ENCODE peak calls at places on chromosomes 13 and 19, in nine cellular contexts. One of them, this sample, is unnamed.
A peak's percentile ranks its signal among the peaks of the same experiment; 100 is the strongest.

GRCh38 chr13:76641056-76641455 is 245.1 kb downstream of the KCTD12 start:
- DNase-seq in right lobe of liver: no peak
- DNase-seq in A673: peak; percentile 42
- DNase-seq in endodermal cell: no peak
- DNase-seq in endothelial cell of umbilical vein: no peak
- DNase-seq in dorsolateral prefrontal cortex: no peak
- DNase-seq in hepatocyte: no peak
- DNase-seq in IMR-90: no peak
- DNase-seq in AG09309: no peak
- DNase-seq in this sample: no peak

GRCh38 chr13:24341439-24341838 is 32.1 kb downstream of the C1QTNF9 start:
- DNase-seq in right lobe of liver: no peak
- DNase-seq in A673: no peak
- DNase-seq in endodermal cell: no peak
- DNase-seq in endothelial cell of umbilical vein: no peak
- DNase-seq in dorsolateral prefrontal cortex: no peak
- DNase-seq in hepatocyte: no peak
- DNase-seq in IMR-90: peak; percentile 46
- DNase-seq in AG09309: no peak
- DNase-seq in this sample: no peak

GRCh38 chr13:79481685-79482052 is 714 bp downstream of the NDFIP2 start:
- DNase-seq in right lobe of liver: no peak
- DNase-seq in A673: no peak
- DNase-seq in endodermal cell: no peak
- DNase-seq in endothelial cell of umbilical vein: no peak
- DNase-seq in dorsolateral prefrontal cortex: no peak
- DNase-seq in hepatocyte: peak; percentile 25
- DNase-seq in IMR-90: no peak
- DNase-seq in AG09309: no peak
- DNase-seq in this sample: no peak

GRCh38 chr19:46840157-46840942 is 10.3 kb downstream of the AP2S1 start:
- DNase-seq in right lobe of liver: no peak
- DNase-seq in A673: peak; percentile 81
- DNase-seq in endodermal cell: peak; percentile 87
- DNase-seq in endothelial cell of umbilical vein: peak; percentile 64
- DNase-seq in dorsolateral prefrontal cortex: no peak
- DNase-seq in hepatocyte: peak; percentile 82
- DNase-seq in IMR-90: peak; percentile 70
- DNase-seq in AG09309: no peak
- DNase-seq in this sample: no peak

GRCh38 chr13:46045424-46045823 is 7.1 kb downstream of the ZC3H13 start:
- DNase-seq in right lobe of liver: no peak
- DNase-seq in A673: no peak
- DNase-seq in endodermal cell: no peak
- DNase-seq in endothelial cell of umbilical vein: no peak
- DNase-seq in dorsolateral prefrontal cortex: no peak
- DNase-seq in hepatocyte: no peak
- DNase-seq in IMR-90: no peak
- DNase-seq in AG09309: no peak
- DNase-seq in this sample: no peak

GRCh38 chr13:44575741-44576395 is at the start of gene TSC22D1:
- DNase-seq in right lobe of liver: no peak
- DNase-seq in A673: peak; percentile 61
- DNase-seq in endodermal cell: peak; percentile 81
- DNase-seq in endothelial cell of umbilical vein: peak; percentile 62
- DNase-seq in dorsolateral prefrontal cortex: peak; percentile 75
- DNase-seq in hepatocyte: peak; percentile 58
- DNase-seq in IMR-90: peak; percentile 56
- DNase-seq in AG09309: peak; percentile 17
- DNase-seq in this sample: no peak

GRCh38 chr13:41649659-41650058 is 192.3 kb downstream of the RGCC start:
- DNase-seq in right lobe of liver: no peak
- DNase-seq in A673: peak; percentile 24
- DNase-seq in endodermal cell: peak; percentile 62
- DNase-seq in endothelial cell of umbilical vein: peak; percentile 52
- DNase-seq in dorsolateral prefrontal cortex: no peak
- DNase-seq in hepatocyte: no peak
- DNase-seq in IMR-90: peak; percentile 38
- DNase-seq in AG09309: no peak
- DNase-seq in this sample: no peak

GRCh38 chr13:20387006-20387405 is 138.7 kb downstream of the CRYL1 start:
- DNase-seq in right lobe of liver: no peak
- DNase-seq in A673: no peak
- DNase-seq in endodermal cell: no peak
- DNase-seq in endothelial cell of umbilical vein: no peak
- DNase-seq in dorsolateral prefrontal cortex: no peak
- DNase-seq in hepatocyte: no peak
- DNase-seq in IMR-90: no peak
- DNase-seq in AG09309: no peak
- DNase-seq in this sample: no peak

GRCh38 chr19:15448778-15449619 is 757 bp downstream of the WIZ start:
- DNase-seq in right lobe of liver: no peak
- DNase-seq in A673: no peak
- DNase-seq in endodermal cell: peak; percentile 65
- DNase-seq in endothelial cell of umbilical vein: peak; percentile 25
- DNase-seq in dorsolateral prefrontal cortex: no peak
- DNase-seq in hepatocyte: peak; percentile 37
- DNase-seq in IMR-90: no peak
- DNase-seq in AG09309: no peak
- DNase-seq in this sample: no peak

GRCh38 chr13:48596128-48596429 is 57.6 kb upstream of the CYSLTR2 start:
- DNase-seq in right lobe of liver: no peak
- DNase-seq in A673: no peak
- DNase-seq in endodermal cell: no peak
- DNase-seq in endothelial cell of umbilical vein: peak; percentile 29
- DNase-seq in dorsolateral prefrontal cortex: no peak
- DNase-seq in hepatocyte: no peak
- DNase-seq in IMR-90: no peak
- DNase-seq in AG09309: no peak
- DNase-seq in this sample: no peak

GRCh38 chr19:12543855-12544254 is 7.4 kb downstream of the ZNF564 start:
- DNase-seq in right lobe of liver: no peak
- DNase-seq in A673: no peak
- DNase-seq in endodermal cell: no peak
- DNase-seq in endothelial cell of umbilical vein: no peak
- DNase-seq in dorsolateral prefrontal cortex: no peak
- DNase-seq in hepatocyte: no peak
- DNase-seq in IMR-90: no peak
- DNase-seq in AG09309: no peak
- DNase-seq in this sample: no peak

GRCh38 chr13:99690426-99691189 is 189.3 kb downstream of the TM9SF2 start:
- DNase-seq in right lobe of liver: no peak
- DNase-seq in A673: no peak
- DNase-seq in endodermal cell: no peak
- DNase-seq in endothelial cell of umbilical vein: no peak
- DNase-seq in dorsolateral prefrontal cortex: no peak
- DNase-seq in hepatocyte: no peak
- DNase-seq in IMR-90: no peak
- DNase-seq in AG09309: no peak
- DNase-seq in this sample: no peak

GRCh38 chr19:38657633-38658222 is 10.3 kb downstream of the ACTN4 start:
- DNase-seq in right lobe of liver: no peak
- DNase-seq in A673: no peak
- DNase-seq in endodermal cell: no peak
- DNase-seq in endothelial cell of umbilical vein: peak; percentile 36
- DNase-seq in dorsolateral prefrontal cortex: no peak
- DNase-seq in hepatocyte: peak; percentile 51
- DNase-seq in IMR-90: peak; percentile 89
- DNase-seq in AG09309: peak; percentile 74
- DNase-seq in this sample: no peak

GRCh38 chr13:86870388-86870966 is 800.7 kb upstream of the SLITRK5 start:
- DNase-seq in right lobe of liver: no peak
- DNase-seq in A673: peak; percentile 37
- DNase-seq in endodermal cell: no peak
- DNase-seq in endothelial cell of umbilical vein: peak; percentile 4
- DNase-seq in dorsolateral prefrontal cortex: no peak
- DNase-seq in hepatocyte: peak; percentile 28
- DNase-seq in IMR-90: peak; percentile 43
- DNase-seq in AG09309: no peak
- DNase-seq in this sample: no peak

GRCh38 chr19:4369888-4370260 is 26.5 kb downstream of the MPND start:
- DNase-seq in right lobe of liver: peak; percentile 54
- DNase-seq in A673: peak; percentile 48
- DNase-seq in endodermal cell: peak; percentile 87
- DNase-seq in endothelial cell of umbilical vein: peak; percentile 62
- DNase-seq in dorsolateral prefrontal cortex: peak; percentile 82
- DNase-seq in hepatocyte: no peak
- DNase-seq in IMR-90: peak; percentile 26
- DNase-seq in AG09309: no peak
- DNase-seq in this sample: no peak

GRCh38 chr19:4369109-4369887 is 25.9 kb downstream of the MPND start:
- DNase-seq in right lobe of liver: peak; percentile 60
- DNase-seq in A673: no peak
- DNase-seq in endodermal cell: peak; percentile 86
- DNase-seq in endothelial cell of umbilical vein: no peak
- DNase-seq in dorsolateral prefrontal cortex: no peak
- DNase-seq in hepatocyte: no peak
- DNase-seq in IMR-90: no peak
- DNase-seq in AG09309: no peak
- DNase-seq in this sample: peak; percentile 71

GRCh38 chr19:4371898-4372629 is 28.3 kb downstream of the SH3GL1 start:
- DNase-seq in right lobe of liver: no peak
- DNase-seq in A673: no peak
- DNase-seq in endodermal cell: no peak
- DNase-seq in endothelial cell of umbilical vein: no peak
- DNase-seq in dorsolateral prefrontal cortex: no peak
- DNase-seq in hepatocyte: no peak
- DNase-seq in IMR-90: no peak
- DNase-seq in AG09309: no peak
- DNase-seq in this sample: no peak

GRCh38 chr19:4371209-4371897 is 28.0 kb downstream of the MPND start:
- DNase-seq in right lobe of liver: peak; percentile 52
- DNase-seq in A673: no peak
- DNase-seq in endodermal cell: peak; percentile 30
- DNase-seq in endothelial cell of umbilical vein: no peak
- DNase-seq in dorsolateral prefrontal cortex: no peak
- DNase-seq in hepatocyte: no peak
- DNase-seq in IMR-90: no peak
- DNase-seq in AG09309: no peak
- DNase-seq in this sample: no peak

DNA sequence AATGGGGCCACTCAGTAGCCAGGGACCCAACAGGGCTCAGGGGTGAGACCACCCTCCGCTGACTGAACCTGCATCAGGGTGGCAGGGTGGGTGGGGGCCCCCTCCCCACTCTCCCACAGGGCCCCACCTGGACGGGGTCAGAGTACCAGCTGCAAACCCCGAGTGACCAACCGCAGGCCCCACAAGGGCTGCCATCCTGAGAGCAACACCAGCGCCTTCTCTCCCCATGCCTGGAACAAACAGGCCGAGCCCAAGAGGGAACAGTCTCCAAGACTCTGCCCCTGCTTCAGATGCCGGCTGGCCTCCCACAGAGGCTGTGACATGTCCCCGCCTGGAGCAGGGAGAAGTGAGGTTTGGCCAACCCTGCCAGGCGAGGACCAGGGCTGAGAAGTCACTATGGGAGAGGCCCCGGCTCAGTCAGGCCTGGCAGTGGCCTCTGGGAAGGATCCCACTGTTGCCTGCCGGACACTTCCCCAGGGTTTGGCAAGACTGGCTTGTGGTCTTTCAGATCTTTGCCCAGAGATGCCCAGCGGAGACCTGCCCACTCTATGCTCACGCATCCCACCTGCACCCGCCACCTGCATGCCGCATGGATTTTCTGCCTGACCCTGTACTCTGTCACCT is 27.2 kb downstream of the MPND start:
- DNase-seq in right lobe of liver: peak; percentile 47
- DNase-seq in A673: no peak
- DNase-seq in endodermal cell: peak; percentile 51
- DNase-seq in endothelial cell of umbilical vein: no peak
- DNase-seq in dorsolateral prefrontal cortex: no peak
- DNase-seq in hepatocyte: no peak
- DNase-seq in IMR-90: no peak
- DNase-seq in AG09309: no peak
- DNase-seq in this sample: no peak
- H3K4me3 ChIP-seq in right lobe of liver: no peak overlapping the region
- H3K4me3 ChIP-seq in A673: no peak overlapping the region
- H3K4me3 ChIP-seq in endodermal cell: no peak overlapping the region
- H3K4me3 ChIP-seq in endothelial cell of umbilical vein: no peak overlapping the region
- H3K4me3 ChIP-seq in dorsolateral prefrontal cortex: no peak overlapping the region
- H3K4me3 ChIP-seq in hepatocyte: no peak overlapping the region
- H3K4me3 ChIP-seq in IMR-90: no peak overlapping the region
- H3K4me3 ChIP-seq in AG09309: no peak overlapping the region
- H3K4me3 ChIP-seq in this sample: peak overlapping the region; percentile 39

GRCh38 chr19:41921280-41922219 is 6.7 kb downstream of the ERFL start:
- DNase-seq in right lobe of liver: no peak
- DNase-seq in A673: no peak
- DNase-seq in endodermal cell: peak; percentile 47
- DNase-seq in endothelial cell of umbilical vein: no peak
- DNase-seq in dorsolateral prefrontal cortex: no peak
- DNase-seq in hepatocyte: no peak
- DNase-seq in IMR-90: no peak
- DNase-seq in AG09309: no peak
- DNase-seq in this sample: no peak
- TF ChIP-seq CTCF in right lobe of liver: no peak
- TF ChIP-seq CTCF in A673: no peak
- TF ChIP-seq CTCF in endodermal cell: no peak
- TF ChIP-seq CTCF in endothelial cell of umbilical vein: no peak
- TF ChIP-seq CTCF in dorsolateral prefrontal cortex: no peak
- TF ChIP-seq CTCF in hepatocyte: no peak
- TF ChIP-seq CTCF in IMR-90: no peak
- TF ChIP-seq CTCF in AG09309: no peak
- TF ChIP-seq CTCF in this sample: no peak

DNA sequence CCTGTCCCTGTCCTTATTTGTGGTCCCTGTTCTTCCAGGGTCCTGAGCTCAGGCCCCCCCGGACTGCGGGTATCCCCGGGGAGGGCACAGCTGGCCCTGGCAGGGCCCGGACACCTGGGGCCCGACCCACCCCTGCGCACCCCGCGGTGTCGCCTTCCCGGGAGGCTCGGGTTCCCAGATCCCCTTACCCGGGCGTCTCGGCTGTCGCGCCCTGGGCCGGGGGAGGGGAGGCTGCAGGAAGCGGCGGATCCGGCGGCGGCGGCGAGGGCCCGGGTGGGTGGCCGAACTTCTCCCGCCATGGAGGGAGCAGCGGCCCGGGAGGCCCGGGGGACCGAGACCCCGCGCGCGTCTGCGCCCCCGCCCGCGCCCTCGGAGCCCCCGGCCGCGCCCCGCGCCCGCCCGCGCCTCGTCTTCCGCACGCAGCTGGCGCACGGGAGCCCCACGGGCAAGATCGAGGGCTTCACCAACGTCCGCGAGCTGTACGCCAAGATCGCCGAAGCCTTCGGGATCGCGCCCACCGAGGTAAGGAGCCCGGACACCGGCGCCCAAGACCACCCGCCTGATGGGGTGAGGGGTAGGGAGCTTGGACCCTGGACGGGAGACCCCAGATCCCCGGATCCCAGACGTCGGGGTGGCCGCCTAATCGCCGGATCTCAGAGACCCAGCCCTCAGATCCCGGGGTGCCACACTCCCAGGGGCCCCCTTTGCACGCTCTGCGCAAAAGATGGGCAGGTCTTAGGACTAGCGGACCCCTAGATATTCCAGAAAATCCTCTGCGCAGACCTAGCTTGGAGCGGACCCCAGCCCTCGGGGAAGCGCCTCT is at the start of gene GIPC3:
- DNase-seq in right lobe of liver: no peak
- DNase-seq in A673: no peak
- DNase-seq in endodermal cell: peak; percentile 71
- DNase-seq in endothelial cell of umbilical vein: no peak
- DNase-seq in dorsolateral prefrontal cortex: no peak
- DNase-seq in hepatocyte: no peak
- DNase-seq in IMR-90: no peak
- DNase-seq in AG09309: no peak
- DNase-seq in this sample: no peak
- H3K4me3 ChIP-seq in right lobe of liver: peak within 1 kb of the TSS; percentile 28
- H3K4me3 ChIP-seq in A673: peak within 1 kb of the TSS; percentile 43
- H3K4me3 ChIP-seq in endodermal cell: no peak within 1 kb of the TSS
- H3K4me3 ChIP-seq in endothelial cell of umbilical vein: peak within 1 kb of the TSS; percentile 16
- H3K4me3 ChIP-seq in dorsolateral prefrontal cortex: peak within 1 kb of the TSS; percentile 10
- H3K4me3 ChIP-seq in hepatocyte: no peak within 1 kb of the TSS
- H3K4me3 ChIP-seq in IMR-90: peak within 1 kb of the TSS; percentile 27
- H3K4me3 ChIP-seq in AG09309: peak within 1 kb of the TSS; percentile 11
- H3K4me3 ChIP-seq in this sample: no peak within 1 kb of the TSS

GRCh38 chr19:16514383-16515019 is 18.3 kb downstream of the C19orf44 start:
- DNase-seq in right lobe of liver: no peak
- DNase-seq in A673: no peak
- DNase-seq in endodermal cell: peak; percentile 75
- DNase-seq in endothelial cell of umbilical vein: no peak
- DNase-seq in dorsolateral prefrontal cortex: no peak
- DNase-seq in hepatocyte: no peak
- DNase-seq in IMR-90: no peak
- DNase-seq in AG09309: no peak
- DNase-seq in this sample: no peak
- TF ChIP-seq CTCF in right lobe of liver: no peak
- TF ChIP-seq CTCF in A673: no peak
- TF ChIP-seq CTCF in endodermal cell: peak; percentile 57
- TF ChIP-seq CTCF in endothelial cell of umbilical vein: no peak
- TF ChIP-seq CTCF in dorsolateral prefrontal cortex: no peak
- TF ChIP-seq CTCF in hepatocyte: no peak
- TF ChIP-seq CTCF in IMR-90: no peak
- TF ChIP-seq CTCF in AG09309: no peak
- TF ChIP-seq CTCF in this sample: no peak